ENCODE peak calls at places on chromosomes 12 and 14, in eight cellular contexts. E, U, K, P, V, X, Y and Q are unnamed samples.

GRCh38 chr12:96236221-96236822 is 42.1 kb downstream of the ELK3 start:
- DNase-seq in E (no peak), U (no peak), K (peak; percentile 64), P (no peak), V (no peak), X (no peak), Y (no peak), Q (peak; percentile 6)

GRCh38 chr14:101791919-101792572 is 30.5 kb downstream of the PPP2R5C start:
- DNase-seq in E (no peak), U (no peak), K (no peak), P (no peak), V (no peak), X (no peak), Y (no peak), Q (no peak)

GRCh38 chr12:112664569-112664968 is 127.0 kb upstream of the RPH3A start:
- DNase-seq in E (no peak), U (no peak), K (no peak), P (peak; percentile 24), V (no peak), X (no peak), Y (no peak), Q (no peak)

GRCh38 chr14:63388766-63389431 is 70.2 kb upstream of the GPHB5 start:
- DNase-seq in E (peak; percentile 75), U (peak; percentile 41), K (peak; percentile 38), P (peak; percentile 65), V (no peak), X (peak; percentile 28), Y (peak; percentile 68), Q (peak; percentile 62)

GRCh38 chr14:55133416-55133815 is 4.4 kb downstream of the LGALS3 start:
- DNase-seq in E (no peak), U (no peak), K (no peak), P (no peak), V (no peak), X (no peak), Y (no peak), Q (no peak)

GRCh38 chr14:21054123-21054767 is 3.4 kb upstream of the RNASE8 start:
- DNase-seq in E (no peak), U (no peak), K (no peak), P (no peak), V (no peak), X (no peak), Y (no peak), Q (no peak)

GRCh38 chr12:112107728-112108447 is 695 bp downstream of the NAA25 start:
- DNase-seq in E (peak; percentile 48), U (peak; percentile 64), K (peak; percentile 45), P (peak; percentile 36), V (no peak), X (no peak), Y (peak; percentile 37), Q (peak; percentile 29)

GRCh38 chr14:59630281-59630963 is 53.8 kb upstream of the CCDC175 start:
- DNase-seq in E (no peak), U (no peak), K (no peak), P (no peak), V (no peak), X (no peak), Y (no peak), Q (peak; percentile 9)

GRCh38 chr12:116779597-116779996 is 41.5 kb downstream of the RNFT2 start:
- DNase-seq in E (no peak), U (no peak), K (no peak), P (no peak), V (no peak), X (no peak), Y (no peak), Q (no peak)

GRCh38 chr12:26403601-26404000 is 208.2 kb downstream of the SSPN start:
- DNase-seq in E (no peak), U (no peak), K (no peak), P (no peak), V (no peak), X (no peak), Y (no peak), Q (no peak)

GRCh38 chr14:102097441-102098135 is 10.7 kb upstream of the HSP90AA1 start:
- DNase-seq in E (no peak), U (no peak), K (no peak), P (no peak), V (peak; percentile 71), X (no peak), Y (no peak), Q (peak; percentile 60)

GRCh38 chr12:88520436-88520820 is 59.8 kb downstream of the KITLG start:
- DNase-seq in E (no peak), U (no peak), K (no peak), P (no peak), V (no peak), X (no peak), Y (no peak), Q (no peak)

GRCh38 chr12:119593578-119594398 is at the start of gene TMEM233:
- DNase-seq in E (no peak), U (peak; percentile 84), K (peak; percentile 34), P (no peak), V (no peak), X (no peak), Y (no peak), Q (peak; percentile 28)

GRCh38 chr14:71380271-71380670 is 473.0 kb downstream of the PCNX1 start:
- DNase-seq in E (no peak), U (no peak), K (no peak), P (no peak), V (no peak), X (no peak), Y (no peak), Q (no peak)

DNA sequence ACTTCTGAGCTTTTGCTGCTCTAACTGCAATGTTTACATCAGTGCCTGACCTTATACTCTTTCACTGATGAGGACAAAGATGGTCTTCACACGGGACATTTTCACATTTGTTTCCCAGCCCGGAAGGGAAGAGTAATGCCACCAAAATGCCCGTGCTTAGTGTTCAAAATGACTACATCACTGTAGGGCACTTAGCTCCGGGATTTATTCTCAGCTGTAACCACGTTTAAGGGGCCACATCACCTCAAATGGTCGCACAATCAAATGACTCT is 2.9 kb downstream of the GSG1 start:
- DNase-seq in E (no peak), U (no peak), K (no peak), P (no peak), V (no peak), X (no peak), Y (no peak), Q (no peak)
- H3K4me1 ChIP-seq in E (peaks cover 4% of the 10 kb centered on the region), U (peaks cover 32% of the 10 kb centered on the region), K (peaks cover 14% of the 10 kb centered on the region), P (peaks cover 57% of the 10 kb centered on the region), V (peaks cover 15% of the 10 kb centered on the region), X (peaks cover 29% of the 10 kb centered on the region), Y (peaks cover 30% of the 10 kb centered on the region), Q (peaks cover 65% of the 10 kb centered on the region)

GRCh38 chr12:9735601-9736000 is 2.7 kb upstream of the CLECL1 start:
- DNase-seq in E (no peak), U (no peak), K (no peak), P (no peak), V (no peak), X (no peak), Y (no peak), Q (no peak)

GRCh38 chr12:9730591-9730990 is 2.3 kb downstream of the CLECL1 start:
- DNase-seq in E (no peak), U (no peak), K (no peak), P (no peak), V (no peak), X (no peak), Y (no peak), Q (no peak)

GRCh38 chr12:9731393-9731792 is 1.5 kb downstream of the CLECL1 start:
- DNase-seq in E (no peak), U (no peak), K (no peak), P (no peak), V (no peak), X (no peak), Y (no peak), Q (no peak)

GRCh38 chr12:9731797-9732196 is 1.1 kb downstream of the CLECL1 start:
- DNase-seq in E (no peak), U (no peak), K (no peak), P (no peak), V (no peak), X (no peak), Y (no peak), Q (no peak)

DNA sequence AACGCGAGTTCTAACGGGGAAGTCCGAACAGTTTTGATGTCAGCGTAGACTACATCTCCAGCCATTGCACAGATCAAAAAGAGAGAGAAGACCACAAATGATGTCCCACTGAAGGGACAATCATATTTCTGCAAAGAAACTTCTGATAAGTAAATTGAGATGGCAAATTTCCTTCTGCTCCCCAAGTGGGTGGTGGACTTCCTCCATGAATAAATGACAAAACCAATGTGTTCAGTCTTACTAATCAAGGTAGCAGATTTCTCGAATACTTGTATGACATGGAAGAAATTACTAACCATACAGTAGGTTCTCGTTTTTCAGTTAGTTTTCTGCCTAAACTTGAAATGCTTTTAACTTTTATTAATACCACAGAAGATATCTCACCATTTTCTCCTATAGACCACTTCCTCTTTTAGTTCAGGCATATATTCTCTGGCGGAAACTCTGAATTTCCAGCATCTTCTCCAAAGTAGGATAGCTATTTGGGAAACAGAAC is at the start of gene CLECL1:
- DNase-seq in E (no peak), U (no peak), K (no peak), P (no peak), V (no peak), X (no peak), Y (no peak), Q (no peak)
- TF ChIP-seq POLR2A in E (no peak), U (no peak), K (no peak), P (no peak), V (no peak), X (no peak), Y (no peak), Q (no peak)

GRCh38 chr12:115383668-115384067 is 699.7 kb upstream of the TBX3 start:
- DNase-seq in E (no peak), U (peak; percentile 19), K (no peak), P (peak; percentile 71), V (peak; percentile 67), X (no peak), Y (no peak), Q (peak; percentile 81)
- H3K27ac ChIP-seq in E (no peak overlapping the region), U (no peak overlapping the region), K (no peak overlapping the region), P (no peak overlapping the region), V (peak overlapping the region; percentile 29), X (no peak overlapping the region), Y (no peak overlapping the region), Q (no peak overlapping the region)

GRCh38 chr14:30225171-30225570 is 297.5 kb upstream of the PRKD1 start:
- DNase-seq in E (no peak), U (peak; percentile 68), K (no peak), P (no peak), V (no peak), X (peak; percentile 38), Y (no peak), Q (no peak)
- H3K4me1 ChIP-seq in E (no peaks in the 10 kb centered on the region), U (peaks cover 17% of the 10 kb centered on the region), K (no peaks in the 10 kb centered on the region), P (peaks cover 11% of the 10 kb centered on the region), V (no peaks in the 10 kb centered on the region), X (peaks cover 8% of the 10 kb centered on the region), Y (peaks cover 42% of the 10 kb centered on the region), Q (peaks cover 24% of the 10 kb centered on the region)

DNA sequence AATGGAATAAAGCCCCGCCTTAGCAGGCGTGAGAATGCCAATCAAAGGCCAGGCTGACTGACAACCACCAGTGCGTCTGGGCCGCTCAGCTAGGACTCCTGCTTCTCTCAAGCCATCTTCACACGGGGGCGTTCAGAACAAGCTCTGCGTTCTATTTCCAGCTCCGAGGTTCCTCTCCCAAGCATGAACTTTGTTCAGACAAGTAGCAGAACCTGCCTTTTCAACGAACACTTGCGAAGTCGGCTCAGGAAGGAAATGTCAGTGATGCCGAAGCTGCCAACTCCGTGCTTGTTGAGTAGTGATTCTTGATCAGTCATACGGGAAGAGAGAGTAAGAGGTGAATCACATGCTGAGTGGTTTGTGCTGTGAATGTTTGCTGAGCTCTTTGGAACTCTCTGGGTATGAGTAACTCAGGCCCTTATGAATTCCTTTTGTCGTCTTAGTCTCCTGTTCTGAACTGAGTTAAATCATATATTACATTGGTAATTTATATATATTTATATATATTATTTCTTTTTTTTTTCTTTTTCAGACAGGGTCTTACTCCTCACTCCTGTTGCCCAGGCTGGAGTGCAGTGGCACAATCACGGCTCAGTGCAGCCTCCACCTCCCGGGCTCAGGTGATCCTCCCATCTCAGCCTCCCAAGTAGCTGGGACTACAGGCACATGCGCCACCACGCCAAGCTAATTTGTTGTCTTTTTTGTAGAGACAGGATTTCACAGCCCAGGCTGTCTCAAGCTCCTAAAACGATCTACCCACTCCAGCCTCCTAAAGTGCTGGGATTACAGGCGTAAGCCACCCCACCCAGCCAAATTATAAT is 29.4 kb upstream of the BCL7A start:
- DNase-seq in E (peak; percentile 59), U (no peak), K (no peak), P (peak; percentile 91), V (no peak), X (no peak), Y (no peak), Q (peak; percentile 95)
- TF ChIP-seq POLR2A in E (no peak), U (no peak), K (no peak), P (no peak), V (no peak), X (no peak), Y (no peak), Q (no peak)